ENCODE peak calls at places on chromosomes 6 and 20, in four cellular contexts. N is esophagus squamous epithelium, K is body of pancreas, Q is lung. P is an unnamed sample.

GRCh38 chr6:170267688-170268087 is 23.2 kb downstream of the DLL1 start:
- DNase-seq in K (no peak), Q (no peak), N (no peak), P (no peak)

GRCh38 chr6:43702522-43703440 is 15.2 kb upstream of the MRPS18A start:
- DNase-seq in Q (peak), N (no peak), K (peak), P (peak)

GRCh38 chr20:35305682-35306556 is 13.7 kb upstream of the FAM83C start:
- DNase-seq in N (peak), K (no peak), Q (no peak), P (no peak)

GRCh38 chr6:92122746-92123145 is 1296.6 kb downstream of the EPHA7 start:
- DNase-seq in Q (no peak), K (no peak), N (no peak), P (no peak)

GRCh38 chr6:100116409-100117194 is 122.6 kb upstream of the MCHR2 start:
- DNase-seq in Q (no peak), N (no peak), K (peak), P (no peak)

GRCh38 chr20:57651977-57652864 is 32.0 kb upstream of the ZBP1 start:
- DNase-seq in N (no peak), K (peak), Q (no peak), P (no peak)

GRCh38 chr20:2234788-2235187 is 61.0 kb upstream of the TGM3 start:
- DNase-seq in K (no peak), N (no peak), Q (no peak), P (no peak)

GRCh38 chr20:19802492-19803158 is 44.6 kb downstream of the RIN2 start:
- DNase-seq in N (no peak), K (peak), Q (no peak), P (no peak)

GRCh38 chr6:166714581-166714980 is 87.5 kb upstream of the RPS6KA2 start:
- DNase-seq in Q (no peak), N (no peak), K (no peak), P (no peak)

GRCh38 chr6:20366082-20366834 is 35.4 kb upstream of the E2F3 start:
- DNase-seq in Q (no peak), K (no peak), N (no peak), P (no peak)

GRCh38 chr6:31717499-31718222 is 2.5 kb downstream of the LY6G6D start:
- DNase-seq in N (no peak), K (peak), Q (no peak), P (no peak)
- TF ChIP-seq CTCF in N (no peak), K (no peak), Q (no peak), P (no peak)

GRCh38 chr20:53914861-53915458 is 155.4 kb downstream of the BCAS1 start:
- DNase-seq in N (no peak), K (no peak), Q (no peak), P (no peak)
- TF ChIP-seq CTCF in N (no peak), K (no peak), Q (no peak), P (no peak)

GRCh38 chr6:5323979-5324378 is 62.7 kb downstream of the FARS2 start:
- DNase-seq in K (no peak), Q (no peak), N (no peak), P (no peak)

GRCh38 chr6:5328800-5329199 is 67.5 kb downstream of the FARS2 start:
- DNase-seq in Q (no peak), N (no peak), K (no peak), P (no peak)

DNA sequence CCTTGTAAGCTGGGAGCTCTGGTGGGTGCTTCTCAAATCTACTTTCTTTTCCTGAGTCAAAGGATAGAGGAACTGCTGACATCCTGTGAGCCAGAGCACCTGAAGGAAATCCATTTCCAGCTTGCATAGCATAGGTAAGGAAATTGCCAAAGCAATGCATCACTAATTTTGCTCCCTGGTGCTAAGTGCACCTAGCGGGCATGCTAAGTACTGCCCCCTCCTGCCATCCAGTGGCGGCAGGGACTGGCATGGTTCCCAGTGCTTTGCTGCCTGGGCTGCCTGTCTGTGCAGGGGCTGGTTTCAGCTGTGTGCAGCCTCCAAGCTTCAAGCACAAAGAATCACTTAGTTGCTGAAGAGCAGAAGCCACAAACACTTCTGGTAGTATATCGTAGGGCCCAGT is 63.9 kb downstream of the FARS2 start:
- DNase-seq in K (no peak), Q (no peak), N (no peak), P (no peak)
- TF ChIP-seq CTCF in K (no peak), Q (no peak), N (no peak), P (no peak)

GRCh38 chr6:149046164-149046821 is 271.2 kb upstream of the TAB2 start:
- DNase-seq in N (no peak), K (no peak), Q (no peak), P (no peak)

GRCh38 chr6:149044394-149044965 is 273.0 kb upstream of the TAB2 start:
- DNase-seq in N (no peak), K (no peak), Q (no peak), P (no peak)

GRCh38 chr6:149045404-149045803 is 272.1 kb upstream of the TAB2 start:
- DNase-seq in K (no peak), N (no peak), Q (no peak), P (no peak)

GRCh38 chr6:149041953-149042352 is 275.6 kb upstream of the TAB2 start:
- DNase-seq in N (no peak), Q (no peak), K (no peak), P (no peak)

DNA sequence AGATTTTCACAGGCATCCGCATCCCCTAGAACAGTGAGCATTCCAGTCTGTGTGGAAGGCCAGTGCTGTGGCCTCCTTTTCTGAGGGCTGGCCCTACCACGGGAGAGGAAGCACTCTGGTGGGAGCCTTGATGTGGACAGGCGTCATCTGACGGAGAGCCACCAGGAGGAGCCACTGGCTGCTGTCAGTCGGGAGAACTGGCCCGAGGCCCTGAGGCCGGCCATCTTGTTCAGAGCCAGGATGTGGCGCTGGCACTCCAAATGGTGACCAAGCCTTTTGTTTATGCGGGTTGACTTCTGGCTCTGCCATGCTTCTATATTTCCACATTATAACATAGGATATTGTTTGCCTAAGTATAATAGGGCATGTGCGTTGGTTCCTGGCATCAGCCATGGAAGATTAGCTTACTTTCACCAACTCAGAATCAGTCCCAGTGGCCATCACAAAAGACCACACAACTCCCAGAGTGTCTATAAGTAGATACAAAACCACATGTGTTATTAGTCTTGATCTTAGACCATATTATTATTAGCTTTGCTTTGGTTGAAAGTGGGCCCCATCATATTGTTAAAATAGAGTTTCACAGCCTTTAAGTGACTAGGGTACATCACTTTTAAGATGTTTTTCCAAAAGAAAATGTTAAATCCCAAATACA is 273.9 kb upstream of the TAB2 start:
- DNase-seq in Q (no peak), N (no peak), K (no peak), P (no peak)
- TF ChIP-seq CTCF in Q (no peak), N (no peak), K (no peak), P (no peak)

GRCh38 chr6:168908166-168908565 is 345.5 kb downstream of the THBS2 start:
- DNase-seq in Q (no peak), K (no peak), N (no peak), P (no peak)

GRCh38 chr6:168905451-168906090 is 348.1 kb downstream of the THBS2 start:
- DNase-seq in K (peak), N (no peak), Q (no peak), P (no peak)

GRCh38 chr6:168909288-168909687 is 344.4 kb downstream of the THBS2 start:
- DNase-seq in K (no peak), Q (no peak), N (no peak), P (no peak)

GRCh38 chr6:168906251-168906845 is 347.3 kb downstream of the THBS2 start:
- DNase-seq in N (no peak), Q (no peak), K (no peak), P (no peak)

GRCh38 chr6:168908887-168909286 is 344.8 kb downstream of the THBS2 start:
- DNase-seq in Q (no peak), K (no peak), N (no peak), P (no peak)
- TF ChIP-seq CTCF in Q (no peak), K (no peak), N (no peak), P (no peak)

DNA sequence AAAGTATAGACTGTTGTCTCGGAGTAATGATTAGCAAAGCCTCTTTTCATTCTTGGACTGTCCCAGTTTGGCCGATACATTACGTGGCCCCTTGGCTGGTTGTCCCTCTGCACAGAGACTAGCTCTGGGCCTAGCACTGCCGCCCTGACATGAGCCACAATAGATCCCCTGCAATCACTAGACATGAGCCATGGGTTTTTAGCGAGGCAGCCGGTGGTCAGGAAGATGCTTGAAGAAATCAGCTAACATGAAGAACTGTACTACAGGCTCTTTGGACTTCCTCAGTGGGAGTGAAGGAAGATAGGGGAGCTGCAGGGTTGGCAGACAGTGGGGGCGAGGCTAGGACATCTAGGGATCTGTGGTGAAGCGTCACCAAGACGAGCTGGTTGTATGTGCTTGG is 11.0 kb downstream of the DUSP22 start:
- DNase-seq in N (no peak), K (no peak), Q (no peak), P (no peak)
- TF ChIP-seq CTCF in N (no peak), K (no peak), Q (no peak), P (no peak)